ENCODE peak calls at places on chromosomes 4 and X, in five cellular contexts. J, R, E, O and P are unnamed samples.

GRCh38 chr4:113383111-113383785 is 333.8 kb downstream of the ANK2 start:
- DNase-seq in J (no peak), R (no peak), E (peak), O (no peak), P (peak)

GRCh38 chr4:17168571-17168970 is 270.1 kb upstream of the LDB2 start:
- DNase-seq in J (no peak), R (no peak), E (no peak), O (no peak), P (peak)

GRCh38 chr4:16875487-16875886 is 23.0 kb downstream of the LDB2 start:
- DNase-seq in J (no peak), R (no peak), E (no peak), O (no peak), P (peak)

GRCh38 chr4:123399638-123400358 is 3.2 kb downstream of the SPRY1 start:
- DNase-seq in J (no peak), R (no peak), E (no peak), O (no peak), P (no peak)

GRCh38 chr4:139202984-139203383 is 26.0 kb upstream of the ELF2 start:
- DNase-seq in J (peak), R (no peak), E (no peak), O (no peak), P (no peak)

GRCh38 chr4:165150545-165150944 is 37.9 kb upstream of the TMEM192 start:
- DNase-seq in J (peak), R (no peak), E (no peak), O (no peak), P (no peak)

GRCh38 chr4:183950536-183950935 is 45.4 kb downstream of the STOX2 start:
- DNase-seq in J (no peak), R (no peak), E (no peak), O (no peak), P (no peak)

GRCh38 chrX:49860867-49861535 is 18.3 kb upstream of the USP27X start:
- DNase-seq in J (no peak), R (no peak), E (no peak), O (no peak), P (no peak)

GRCh38 chr4:75432683-75433082 is 81.5 kb downstream of the RCHY1 start:
- DNase-seq in J (no peak), R (no peak), E (no peak), O (no peak), P (no peak)

GRCh38 chr4:177483271-177483670 is 41.0 kb upstream of the AGA start:
- DNase-seq in J (no peak), R (no peak), E (no peak), O (no peak), P (no peak)

GRCh38 chr4:141565379-141566089 is 70.8 kb upstream of the IL15 start:
- DNase-seq in J (no peak), R (no peak), E (no peak), O (no peak), P (no peak)

GRCh38 chrX:31658360-31658759 is 586.5 kb upstream of the FTHL17 start:
- DNase-seq in J (no peak), R (peak), E (peak), O (no peak), P (peak)

GRCh38 chr4:180669637-180670036 is 1573.6 kb upstream of the TENM3 start:
- DNase-seq in J (no peak), R (no peak), E (peak), O (no peak), P (no peak)

GRCh38 chr4:53573696-53574095 is 17.6 kb downstream of the LNX1 start:
- DNase-seq in J (no peak), R (no peak), E (peak), O (no peak), P (no peak)

GRCh38 chr4:14984452-14984851 is 17.8 kb upstream of the CPEB2 start:
- DNase-seq in J (no peak), R (no peak), E (no peak), O (no peak), P (no peak)

GRCh38 chr4:94833394-94833793 is 75.6 kb downstream of the BMPR1B start:
- DNase-seq in J (no peak), R (no peak), E (no peak), O (no peak), P (no peak)

GRCh38 chr4:159856451-159856850 is 753.6 kb downstream of the RAPGEF2 start:
- DNase-seq in J (no peak), R (no peak), E (peak), O (no peak), P (no peak)

GRCh38 chr4:22458112-22458511 is 57.8 kb downstream of the ADGRA3 start:
- DNase-seq in J (no peak), R (no peak), E (no peak), O (no peak), P (no peak)

GRCh38 chrX:121958886-121959285 is 911.5 kb downstream of the GLUD2 start:
- DNase-seq in J (no peak), R (no peak), E (peak), O (no peak), P (no peak)

GRCh38 chr4:15040916-15041463 is 38.7 kb downstream of the CPEB2 start:
- DNase-seq in J (no peak), R (no peak), E (no peak), O (no peak), P (no peak)